ENCODE peak calls at places on chromosomes 13 and 19, in nine cellular contexts. One of them, this sample, is unnamed.
A peak's percentile ranks its signal among the peaks of the same experiment; 100 is the strongest.

GRCh38 chr19:31675187-31675913 is 326.1 kb upstream of the TSHZ3 start:
- DNase-seq in endothelial cell: no peak
- DNase-seq in astrocyte of the spinal cord: peak; percentile 73
- DNase-seq in H1: no peak
- DNase-seq in left ventricle myocardium inferior: no peak
- DNase-seq in AG04450: no peak
- DNase-seq in progenitor cell of endocrine pancreas: no peak
- DNase-seq in spleen: no peak
- DNase-seq in GM12878: no peak
- DNase-seq in this sample: no peak

GRCh38 chr19:883661-884211 is 9.3 kb downstream of the MED16 start:
- DNase-seq in endothelial cell: no peak
- DNase-seq in astrocyte of the spinal cord: no peak
- DNase-seq in H1: no peak
- DNase-seq in left ventricle myocardium inferior: no peak
- DNase-seq in AG04450: no peak
- DNase-seq in progenitor cell of endocrine pancreas: no peak
- DNase-seq in spleen: no peak
- DNase-seq in GM12878: no peak
- DNase-seq in this sample: no peak

GRCh38 chr19:8487137-8487851 is 15.1 kb downstream of the PRAM1 start:
- DNase-seq in endothelial cell: no peak
- DNase-seq in astrocyte of the spinal cord: no peak
- DNase-seq in H1: no peak
- DNase-seq in left ventricle myocardium inferior: no peak
- DNase-seq in AG04450: no peak
- DNase-seq in progenitor cell of endocrine pancreas: no peak
- DNase-seq in spleen: peak; percentile 89
- DNase-seq in GM12878: no peak
- DNase-seq in this sample: peak; percentile 38

GRCh38 chr13:70391678-70392077 is 283.4 kb upstream of the KLHL1 start:
- DNase-seq in endothelial cell: no peak
- DNase-seq in astrocyte of the spinal cord: no peak
- DNase-seq in H1: no peak
- DNase-seq in left ventricle myocardium inferior: no peak
- DNase-seq in AG04450: no peak
- DNase-seq in progenitor cell of endocrine pancreas: no peak
- DNase-seq in spleen: no peak
- DNase-seq in GM12878: no peak
- DNase-seq in this sample: no peak

GRCh38 chr19:48418317-48419064 is 25.0 kb downstream of the GRIN2D start:
- DNase-seq in endothelial cell: no peak
- DNase-seq in astrocyte of the spinal cord: peak; percentile 52
- DNase-seq in H1: no peak
- DNase-seq in left ventricle myocardium inferior: no peak
- DNase-seq in AG04450: no peak
- DNase-seq in progenitor cell of endocrine pancreas: no peak
- DNase-seq in spleen: no peak
- DNase-seq in GM12878: no peak
- DNase-seq in this sample: no peak

GRCh38 chr19:48175578-48175977 is 5.1 kb downstream of the ZSWIM9 start:
- DNase-seq in endothelial cell: no peak
- DNase-seq in astrocyte of the spinal cord: no peak
- DNase-seq in H1: no peak
- DNase-seq in left ventricle myocardium inferior: no peak
- DNase-seq in AG04450: no peak
- DNase-seq in progenitor cell of endocrine pancreas: no peak
- DNase-seq in spleen: no peak
- DNase-seq in GM12878: no peak
- DNase-seq in this sample: no peak

GRCh38 chr19:48879025-48879572 is 6.9 kb downstream of the PPP1R15A start:
- DNase-seq in endothelial cell: no peak
- DNase-seq in astrocyte of the spinal cord: no peak
- DNase-seq in H1: no peak
- DNase-seq in left ventricle myocardium inferior: no peak
- DNase-seq in AG04450: no peak
- DNase-seq in progenitor cell of endocrine pancreas: no peak
- DNase-seq in spleen: no peak
- DNase-seq in GM12878: no peak
- DNase-seq in this sample: no peak

GRCh38 chr13:63041640-63042414 is 1626.2 kb upstream of the PCDH20 start:
- DNase-seq in endothelial cell: no peak
- DNase-seq in astrocyte of the spinal cord: no peak
- DNase-seq in H1: no peak
- DNase-seq in left ventricle myocardium inferior: no peak
- DNase-seq in AG04450: peak; percentile 26
- DNase-seq in progenitor cell of endocrine pancreas: no peak
- DNase-seq in spleen: no peak
- DNase-seq in GM12878: no peak
- DNase-seq in this sample: no peak

GRCh38 chr13:40120781-40121180 is 465.3 kb downstream of the COG6 start:
- DNase-seq in endothelial cell: no peak
- DNase-seq in astrocyte of the spinal cord: no peak
- DNase-seq in H1: no peak
- DNase-seq in left ventricle myocardium inferior: no peak
- DNase-seq in AG04450: no peak
- DNase-seq in progenitor cell of endocrine pancreas: no peak
- DNase-seq in spleen: no peak
- DNase-seq in GM12878: no peak
- DNase-seq in this sample: no peak
- TF ChIP-seq CTCF in endothelial cell: no peak
- TF ChIP-seq CTCF in astrocyte of the spinal cord: no peak
- TF ChIP-seq CTCF in H1: no peak
- TF ChIP-seq CTCF in left ventricle myocardium inferior: no peak
- TF ChIP-seq CTCF in AG04450: no peak
- TF ChIP-seq CTCF in progenitor cell of endocrine pancreas: no peak
- TF ChIP-seq CTCF in spleen: no peak
- TF ChIP-seq CTCF in GM12878: no peak
- TF ChIP-seq CTCF in this sample: no peak

DNA sequence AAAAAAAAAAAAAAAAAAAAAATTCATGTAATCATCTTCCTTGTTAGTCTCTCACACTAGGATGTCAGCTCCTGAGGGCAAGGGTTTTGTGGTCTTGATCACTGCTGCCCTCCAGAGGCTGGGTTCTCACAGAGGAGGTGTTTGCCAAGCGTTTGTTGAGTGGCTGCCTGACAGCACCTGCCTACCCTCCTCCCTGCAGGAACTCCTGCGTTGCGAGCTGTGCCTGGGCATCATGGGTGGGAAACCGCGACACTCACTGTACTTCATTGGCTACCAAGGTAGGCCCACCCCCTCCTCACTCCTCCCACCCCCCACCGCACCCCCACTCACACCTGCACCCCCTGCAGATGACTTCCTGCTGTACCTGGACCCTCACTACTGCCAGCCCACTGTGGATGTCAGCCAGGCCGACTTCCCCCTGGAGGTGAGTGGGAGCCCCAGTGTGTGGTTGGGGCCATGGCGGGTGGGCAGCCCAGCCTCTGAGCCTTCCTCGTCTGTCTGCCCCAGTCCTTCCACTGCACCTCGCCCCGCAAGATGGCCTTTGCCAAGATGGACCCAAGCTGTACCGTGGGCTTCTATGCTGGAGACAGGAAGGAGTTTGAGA is 8.1 kb downstream of the ATG4D start:
- DNase-seq in endothelial cell: no peak
- DNase-seq in astrocyte of the spinal cord: no peak
- DNase-seq in H1: no peak
- DNase-seq in left ventricle myocardium inferior: no peak
- DNase-seq in AG04450: no peak
- DNase-seq in progenitor cell of endocrine pancreas: no peak
- DNase-seq in spleen: no peak
- DNase-seq in GM12878: no peak
- DNase-seq in this sample: peak; percentile 49
- TF ChIP-seq CTCF in endothelial cell: no peak
- TF ChIP-seq CTCF in astrocyte of the spinal cord: peak; percentile 9
- TF ChIP-seq CTCF in H1: peak; percentile 45
- TF ChIP-seq CTCF in left ventricle myocardium inferior: no peak
- TF ChIP-seq CTCF in AG04450: peak; percentile 6
- TF ChIP-seq CTCF in progenitor cell of endocrine pancreas: no peak
- TF ChIP-seq CTCF in spleen: no peak
- TF ChIP-seq CTCF in GM12878: peak; percentile 5
- TF ChIP-seq CTCF in this sample: peak; percentile 19

GRCh38 chr13:28679628-28680027 is 20.7 kb downstream of the POMP start:
- DNase-seq in endothelial cell: no peak
- DNase-seq in astrocyte of the spinal cord: peak; percentile 30
- DNase-seq in H1: no peak
- DNase-seq in left ventricle myocardium inferior: no peak
- DNase-seq in AG04450: no peak
- DNase-seq in progenitor cell of endocrine pancreas: no peak
- DNase-seq in spleen: no peak
- DNase-seq in GM12878: no peak
- DNase-seq in this sample: no peak
- TF ChIP-seq CTCF in endothelial cell: peak; percentile 36
- TF ChIP-seq CTCF in astrocyte of the spinal cord: peak; percentile 37
- TF ChIP-seq CTCF in H1: no peak
- TF ChIP-seq CTCF in left ventricle myocardium inferior: peak; percentile 52
- TF ChIP-seq CTCF in AG04450: peak; percentile 51
- TF ChIP-seq CTCF in progenitor cell of endocrine pancreas: peak; percentile 57
- TF ChIP-seq CTCF in spleen: peak; percentile 21
- TF ChIP-seq CTCF in GM12878: no peak
- TF ChIP-seq CTCF in this sample: no peak

GRCh38 chr13:100828226-100828625 is 153.6 kb upstream of the TMTC4 start:
- DNase-seq in endothelial cell: peak; percentile 22
- DNase-seq in astrocyte of the spinal cord: no peak
- DNase-seq in H1: no peak
- DNase-seq in left ventricle myocardium inferior: no peak
- DNase-seq in AG04450: no peak
- DNase-seq in progenitor cell of endocrine pancreas: no peak
- DNase-seq in spleen: no peak
- DNase-seq in GM12878: no peak
- DNase-seq in this sample: no peak
- TF ChIP-seq CTCF in endothelial cell: no peak
- TF ChIP-seq CTCF in astrocyte of the spinal cord: peak; percentile 31
- TF ChIP-seq CTCF in H1: peak; percentile 44
- TF ChIP-seq CTCF in left ventricle myocardium inferior: no peak
- TF ChIP-seq CTCF in AG04450: peak; percentile 21
- TF ChIP-seq CTCF in progenitor cell of endocrine pancreas: peak; percentile 32
- TF ChIP-seq CTCF in spleen: no peak
- TF ChIP-seq CTCF in GM12878: no peak
- TF ChIP-seq CTCF in this sample: no peak

GRCh38 chr19:14054721-14055120 is 7.2 kb downstream of the PALM3 start:
- DNase-seq in endothelial cell: no peak
- DNase-seq in astrocyte of the spinal cord: no peak
- DNase-seq in H1: no peak
- DNase-seq in left ventricle myocardium inferior: no peak
- DNase-seq in AG04450: no peak
- DNase-seq in progenitor cell of endocrine pancreas: no peak
- DNase-seq in spleen: no peak
- DNase-seq in GM12878: no peak
- DNase-seq in this sample: no peak

GRCh38 chr19:14056741-14057356 is 5.0 kb downstream of the PALM3 start:
- DNase-seq in endothelial cell: no peak
- DNase-seq in astrocyte of the spinal cord: no peak
- DNase-seq in H1: no peak
- DNase-seq in left ventricle myocardium inferior: no peak
- DNase-seq in AG04450: no peak
- DNase-seq in progenitor cell of endocrine pancreas: no peak
- DNase-seq in spleen: no peak
- DNase-seq in GM12878: no peak
- DNase-seq in this sample: no peak

GRCh38 chr19:14054099-14054498 is 7.8 kb downstream of the PALM3 start:
- DNase-seq in endothelial cell: no peak
- DNase-seq in astrocyte of the spinal cord: no peak
- DNase-seq in H1: no peak
- DNase-seq in left ventricle myocardium inferior: no peak
- DNase-seq in AG04450: no peak
- DNase-seq in progenitor cell of endocrine pancreas: no peak
- DNase-seq in spleen: no peak
- DNase-seq in GM12878: no peak
- DNase-seq in this sample: no peak

GRCh38 chr19:14056069-14056666 is 5.7 kb downstream of the PALM3 start:
- DNase-seq in endothelial cell: no peak
- DNase-seq in astrocyte of the spinal cord: no peak
- DNase-seq in H1: no peak
- DNase-seq in left ventricle myocardium inferior: no peak
- DNase-seq in AG04450: no peak
- DNase-seq in progenitor cell of endocrine pancreas: no peak
- DNase-seq in spleen: no peak
- DNase-seq in GM12878: no peak
- DNase-seq in this sample: no peak

GRCh38 chr19:14055396-14055795 is 6.5 kb downstream of the PALM3 start:
- DNase-seq in endothelial cell: no peak
- DNase-seq in astrocyte of the spinal cord: no peak
- DNase-seq in H1: no peak
- DNase-seq in left ventricle myocardium inferior: no peak
- DNase-seq in AG04450: no peak
- DNase-seq in progenitor cell of endocrine pancreas: no peak
- DNase-seq in spleen: no peak
- DNase-seq in GM12878: no peak
- DNase-seq in this sample: no peak
- TF ChIP-seq CTCF in endothelial cell: no peak
- TF ChIP-seq CTCF in astrocyte of the spinal cord: no peak
- TF ChIP-seq CTCF in H1: no peak
- TF ChIP-seq CTCF in left ventricle myocardium inferior: no peak
- TF ChIP-seq CTCF in AG04450: no peak
- TF ChIP-seq CTCF in progenitor cell of endocrine pancreas: no peak
- TF ChIP-seq CTCF in spleen: no peak
- TF ChIP-seq CTCF in GM12878: no peak
- TF ChIP-seq CTCF in this sample: no peak

GRCh38 chr13:102374233-102374632 is 27.6 kb downstream of the FGF14 start:
- DNase-seq in endothelial cell: no peak
- DNase-seq in astrocyte of the spinal cord: no peak
- DNase-seq in H1: no peak
- DNase-seq in left ventricle myocardium inferior: no peak
- DNase-seq in AG04450: no peak
- DNase-seq in progenitor cell of endocrine pancreas: no peak
- DNase-seq in spleen: no peak
- DNase-seq in GM12878: no peak
- DNase-seq in this sample: no peak

GRCh38 chr13:102374726-102375125 is 27.1 kb downstream of the FGF14 start:
- DNase-seq in endothelial cell: no peak
- DNase-seq in astrocyte of the spinal cord: no peak
- DNase-seq in H1: no peak
- DNase-seq in left ventricle myocardium inferior: no peak
- DNase-seq in AG04450: no peak
- DNase-seq in progenitor cell of endocrine pancreas: no peak
- DNase-seq in spleen: no peak
- DNase-seq in GM12878: no peak
- DNase-seq in this sample: no peak

GRCh38 chr13:102376314-102376713 is 25.5 kb downstream of the FGF14 start:
- DNase-seq in endothelial cell: no peak
- DNase-seq in astrocyte of the spinal cord: no peak
- DNase-seq in H1: no peak
- DNase-seq in left ventricle myocardium inferior: no peak
- DNase-seq in AG04450: no peak
- DNase-seq in progenitor cell of endocrine pancreas: no peak
- DNase-seq in spleen: no peak
- DNase-seq in GM12878: no peak
- DNase-seq in this sample: no peak

DNA sequence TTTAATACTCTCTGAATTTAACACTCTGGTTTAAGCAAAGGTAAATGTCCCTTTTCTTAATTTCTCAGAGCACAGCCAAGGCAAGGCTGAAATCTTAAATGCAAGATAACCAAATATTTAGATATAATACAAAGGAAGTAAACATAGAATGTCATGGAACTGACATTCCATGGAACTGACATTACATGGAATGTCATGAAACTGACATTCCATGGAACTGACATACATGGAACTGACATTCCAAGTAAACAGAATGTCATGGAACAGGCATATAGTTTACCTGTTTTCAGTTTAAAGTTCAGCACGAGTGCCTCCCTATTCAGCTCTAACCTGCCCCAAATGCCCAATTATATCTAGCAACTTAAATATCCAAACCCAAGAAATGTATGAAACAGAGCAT is 21.8 kb downstream of the FGF14 start:
- DNase-seq in endothelial cell: no peak
- DNase-seq in astrocyte of the spinal cord: no peak
- DNase-seq in H1: no peak
- DNase-seq in left ventricle myocardium inferior: no peak
- DNase-seq in AG04450: no peak
- DNase-seq in progenitor cell of endocrine pancreas: no peak
- DNase-seq in spleen: no peak
- DNase-seq in GM12878: no peak
- DNase-seq in this sample: no peak
- TF ChIP-seq CTCF in endothelial cell: no peak
- TF ChIP-seq CTCF in astrocyte of the spinal cord: no peak
- TF ChIP-seq CTCF in H1: no peak
- TF ChIP-seq CTCF in left ventricle myocardium inferior: no peak
- TF ChIP-seq CTCF in AG04450: no peak
- TF ChIP-seq CTCF in progenitor cell of endocrine pancreas: no peak
- TF ChIP-seq CTCF in spleen: no peak
- TF ChIP-seq CTCF in GM12878: no peak
- TF ChIP-seq CTCF in this sample: no peak

This sample was measured in natural killer cell.